ENCODE peak calls at places on chromosome 1, in seven cellular contexts. One of them, this sample, is unnamed.

GRCh38 chr1:59716551-59717231 is 98.1 kb upstream of the HOOK1 start:
- DNase-seq in pancreas: no peak
- DNase-seq in CD8-positive, alpha-beta T cell: no peak
- DNase-seq in Peyer's patch: no peak
- DNase-seq in CD8-positive, alpha-beta memory T cell: no peak
- DNase-seq in tibial nerve: no peak
- DNase-seq in lower lobe of right lung: no peak
- DNase-seq in this sample: no peak

GRCh38 chr1:96306809-96307208 is 414.8 kb upstream of the PTBP2 start:
- DNase-seq in pancreas: no peak
- DNase-seq in CD8-positive, alpha-beta T cell: no peak
- DNase-seq in Peyer's patch: no peak
- DNase-seq in CD8-positive, alpha-beta memory T cell: no peak
- DNase-seq in tibial nerve: no peak
- DNase-seq in lower lobe of right lung: no peak
- DNase-seq in this sample: no peak

GRCh38 chr1:100037665-100038400 is 68.0 kb downstream of the SLC35A3 start:
- DNase-seq in pancreas: peak
- DNase-seq in CD8-positive, alpha-beta T cell: peak
- DNase-seq in Peyer's patch: peak
- DNase-seq in CD8-positive, alpha-beta memory T cell: peak
- DNase-seq in tibial nerve: peak
- DNase-seq in lower lobe of right lung: peak
- DNase-seq in this sample: peak

GRCh38 chr1:181990730-181991129 is 70.8 kb downstream of the ZNF648 start:
- DNase-seq in pancreas: no peak
- DNase-seq in CD8-positive, alpha-beta T cell: no peak
- DNase-seq in Peyer's patch: no peak
- DNase-seq in CD8-positive, alpha-beta memory T cell: no peak
- DNase-seq in tibial nerve: no peak
- DNase-seq in lower lobe of right lung: no peak
- DNase-seq in this sample: no peak

GRCh38 chr1:90579212-90579802 is 137.8 kb downstream of the BARHL2 start:
- DNase-seq in pancreas: no peak
- DNase-seq in CD8-positive, alpha-beta T cell: no peak
- DNase-seq in Peyer's patch: no peak
- DNase-seq in CD8-positive, alpha-beta memory T cell: peak
- DNase-seq in tibial nerve: no peak
- DNase-seq in lower lobe of right lung: no peak
- DNase-seq in this sample: no peak

GRCh38 chr1:219459321-219460105 is 153.4 kb downstream of the ZC3H11B start:
- DNase-seq in pancreas: no peak
- DNase-seq in CD8-positive, alpha-beta T cell: no peak
- DNase-seq in Peyer's patch: no peak
- DNase-seq in CD8-positive, alpha-beta memory T cell: no peak
- DNase-seq in tibial nerve: no peak
- DNase-seq in lower lobe of right lung: no peak
- DNase-seq in this sample: no peak

GRCh38 chr1:66728021-66728420 is 24.2 kb upstream of the DYNLT5 start:
- DNase-seq in pancreas: no peak
- DNase-seq in CD8-positive, alpha-beta T cell: no peak
- DNase-seq in Peyer's patch: no peak
- DNase-seq in CD8-positive, alpha-beta memory T cell: no peak
- DNase-seq in tibial nerve: no peak
- DNase-seq in lower lobe of right lung: no peak
- DNase-seq in this sample: no peak

GRCh38 chr1:27111771-27112573 is 43.0 kb downstream of the SLC9A1 start:
- DNase-seq in pancreas: peak
- DNase-seq in CD8-positive, alpha-beta T cell: peak
- DNase-seq in Peyer's patch: peak
- DNase-seq in CD8-positive, alpha-beta memory T cell: peak
- DNase-seq in tibial nerve: peak
- DNase-seq in lower lobe of right lung: peak
- DNase-seq in this sample: no peak

GRCh38 chr1:88973520-88974137 is 18.8 kb downstream of the KYAT3 start:
- DNase-seq in pancreas: no peak
- DNase-seq in CD8-positive, alpha-beta T cell: no peak
- DNase-seq in Peyer's patch: no peak
- DNase-seq in CD8-positive, alpha-beta memory T cell: no peak
- DNase-seq in tibial nerve: no peak
- DNase-seq in lower lobe of right lung: no peak
- DNase-seq in this sample: no peak

GRCh38 chr1:64655861-64656260 is 89.0 kb upstream of the RAVER2 start:
- DNase-seq in pancreas: no peak
- DNase-seq in CD8-positive, alpha-beta T cell: no peak
- DNase-seq in Peyer's patch: no peak
- DNase-seq in CD8-positive, alpha-beta memory T cell: no peak
- DNase-seq in tibial nerve: no peak
- DNase-seq in lower lobe of right lung: no peak
- DNase-seq in this sample: no peak

GRCh38 chr1:51242546-51242945 is 6.5 kb downstream of the RNF11 start:
- DNase-seq in pancreas: no peak
- DNase-seq in CD8-positive, alpha-beta T cell: no peak
- DNase-seq in Peyer's patch: no peak
- DNase-seq in CD8-positive, alpha-beta memory T cell: no peak
- DNase-seq in tibial nerve: no peak
- DNase-seq in lower lobe of right lung: no peak
- DNase-seq in this sample: no peak

GRCh38 chr1:105894006-105894405 is 1162.5 kb upstream of the PRMT6 start:
- DNase-seq in pancreas: no peak
- DNase-seq in CD8-positive, alpha-beta T cell: no peak
- DNase-seq in Peyer's patch: no peak
- DNase-seq in CD8-positive, alpha-beta memory T cell: no peak
- DNase-seq in tibial nerve: no peak
- DNase-seq in lower lobe of right lung: no peak
- DNase-seq in this sample: no peak

GRCh38 chr1:32888677-32889420 is 2.6 kb downstream of the HPCA start:
- DNase-seq in pancreas: no peak
- DNase-seq in CD8-positive, alpha-beta T cell: no peak
- DNase-seq in Peyer's patch: peak
- DNase-seq in CD8-positive, alpha-beta memory T cell: no peak
- DNase-seq in tibial nerve: no peak
- DNase-seq in lower lobe of right lung: no peak
- DNase-seq in this sample: no peak

GRCh38 chr1:159756397-159756796 is 24.4 kb upstream of the DUSP23 start:
- DNase-seq in pancreas: no peak
- DNase-seq in CD8-positive, alpha-beta T cell: no peak
- DNase-seq in Peyer's patch: no peak
- DNase-seq in CD8-positive, alpha-beta memory T cell: no peak
- DNase-seq in tibial nerve: no peak
- DNase-seq in lower lobe of right lung: no peak
- DNase-seq in this sample: no peak

GRCh38 chr1:231027971-231028370 is 12.1 kb downstream of the FAM89A start:
- DNase-seq in pancreas: no peak
- DNase-seq in CD8-positive, alpha-beta T cell: no peak
- DNase-seq in Peyer's patch: no peak
- DNase-seq in CD8-positive, alpha-beta memory T cell: no peak
- DNase-seq in tibial nerve: no peak
- DNase-seq in lower lobe of right lung: no peak
- DNase-seq in this sample: no peak

GRCh38 chr1:167489581-167490340 is 28.6 kb downstream of the CD247 start:
- DNase-seq in pancreas: no peak
- DNase-seq in CD8-positive, alpha-beta T cell: peak
- DNase-seq in Peyer's patch: no peak
- DNase-seq in CD8-positive, alpha-beta memory T cell: peak
- DNase-seq in tibial nerve: no peak
- DNase-seq in lower lobe of right lung: no peak
- DNase-seq in this sample: no peak
- H3K27ac ChIP-seq in pancreas: no peak
- H3K27ac ChIP-seq in CD8-positive, alpha-beta T cell: peak
- H3K27ac ChIP-seq in Peyer's patch: peak
- H3K27ac ChIP-seq in CD8-positive, alpha-beta memory T cell: peak
- H3K27ac ChIP-seq in tibial nerve: no peak
- H3K27ac ChIP-seq in lower lobe of right lung: no peak
- H3K27ac ChIP-seq in this sample: no peak

GRCh38 chr1:156694563-156694962 is 10.8 kb downstream of the CRABP2 start:
- DNase-seq in pancreas: no peak
- DNase-seq in CD8-positive, alpha-beta T cell: no peak
- DNase-seq in Peyer's patch: no peak
- DNase-seq in CD8-positive, alpha-beta memory T cell: no peak
- DNase-seq in tibial nerve: no peak
- DNase-seq in lower lobe of right lung: no peak
- DNase-seq in this sample: no peak

GRCh38 chr1:156693858-156694562 is 11.4 kb downstream of the CRABP2 start:
- DNase-seq in pancreas: no peak
- DNase-seq in CD8-positive, alpha-beta T cell: no peak
- DNase-seq in Peyer's patch: no peak
- DNase-seq in CD8-positive, alpha-beta memory T cell: no peak
- DNase-seq in tibial nerve: no peak
- DNase-seq in lower lobe of right lung: no peak
- DNase-seq in this sample: no peak

GRCh38 chr1:156692409-156692957 is 12.9 kb downstream of the CRABP2 start:
- DNase-seq in pancreas: no peak
- DNase-seq in CD8-positive, alpha-beta T cell: no peak
- DNase-seq in Peyer's patch: peak
- DNase-seq in CD8-positive, alpha-beta memory T cell: no peak
- DNase-seq in tibial nerve: no peak
- DNase-seq in lower lobe of right lung: no peak
- DNase-seq in this sample: no peak

GRCh38 chr1:156691665-156692408 is 13.5 kb downstream of the CRABP2 start:
- DNase-seq in pancreas: no peak
- DNase-seq in CD8-positive, alpha-beta T cell: no peak
- DNase-seq in Peyer's patch: peak
- DNase-seq in CD8-positive, alpha-beta memory T cell: no peak
- DNase-seq in tibial nerve: no peak
- DNase-seq in lower lobe of right lung: no peak
- DNase-seq in this sample: no peak

DNA sequence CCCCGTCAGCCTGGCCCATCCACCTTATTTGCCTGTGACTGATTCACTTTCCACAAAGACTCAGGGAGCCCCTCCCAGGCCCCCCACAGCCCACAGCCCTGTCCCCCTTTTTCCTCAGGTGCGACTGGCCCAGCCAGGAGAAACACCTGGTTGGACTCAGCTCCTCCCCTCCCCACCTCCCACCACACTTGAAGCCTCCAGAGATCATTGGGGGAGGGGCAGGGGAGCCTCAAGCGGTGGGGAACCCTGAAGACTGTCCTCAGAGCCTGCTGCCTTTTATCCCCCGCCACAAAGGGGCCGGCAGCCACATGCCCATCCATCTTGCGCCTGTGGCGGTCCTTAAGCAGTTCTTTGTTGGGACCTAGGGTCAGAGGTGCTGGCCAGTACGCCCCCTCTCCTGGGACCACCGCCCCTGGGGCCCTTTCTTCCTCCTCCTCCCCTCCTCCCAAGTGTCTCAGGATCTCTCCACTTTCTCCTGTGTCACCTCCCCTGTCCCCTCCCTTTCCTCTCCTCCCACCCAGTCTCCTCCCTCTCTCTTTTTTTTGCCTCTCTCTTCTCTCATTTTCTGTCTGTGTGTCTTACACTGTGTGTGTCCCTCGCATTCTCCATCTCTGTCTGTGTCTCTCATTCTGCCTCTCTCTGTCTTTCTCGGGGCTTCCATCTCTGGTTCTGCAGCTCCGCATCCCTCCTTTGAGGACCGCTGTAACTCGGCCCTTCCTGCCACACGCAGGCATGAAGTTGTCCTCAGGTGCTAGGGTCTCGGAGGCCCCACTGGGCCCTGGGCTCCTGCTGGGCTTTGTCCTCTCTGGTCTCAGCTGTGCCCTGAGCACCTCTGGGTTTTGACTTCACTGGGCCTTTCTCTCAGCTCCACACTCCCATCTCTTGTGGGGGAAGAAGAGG is 12.2 kb downstream of the CRABP2 start:
- DNase-seq in pancreas: peak
- DNase-seq in CD8-positive, alpha-beta T cell: no peak
- DNase-seq in Peyer's patch: no peak
- DNase-seq in CD8-positive, alpha-beta memory T cell: peak
- DNase-seq in tibial nerve: no peak
- DNase-seq in lower lobe of right lung: peak
- DNase-seq in this sample: no peak
- H3K27ac ChIP-seq in pancreas: no peak
- H3K27ac ChIP-seq in CD8-positive, alpha-beta T cell: no peak
- H3K27ac ChIP-seq in Peyer's patch: no peak
- H3K27ac ChIP-seq in CD8-positive, alpha-beta memory T cell: peak
- H3K27ac ChIP-seq in tibial nerve: no peak
- H3K27ac ChIP-seq in lower lobe of right lung: no peak
- H3K27ac ChIP-seq in this sample: no peak

DNA sequence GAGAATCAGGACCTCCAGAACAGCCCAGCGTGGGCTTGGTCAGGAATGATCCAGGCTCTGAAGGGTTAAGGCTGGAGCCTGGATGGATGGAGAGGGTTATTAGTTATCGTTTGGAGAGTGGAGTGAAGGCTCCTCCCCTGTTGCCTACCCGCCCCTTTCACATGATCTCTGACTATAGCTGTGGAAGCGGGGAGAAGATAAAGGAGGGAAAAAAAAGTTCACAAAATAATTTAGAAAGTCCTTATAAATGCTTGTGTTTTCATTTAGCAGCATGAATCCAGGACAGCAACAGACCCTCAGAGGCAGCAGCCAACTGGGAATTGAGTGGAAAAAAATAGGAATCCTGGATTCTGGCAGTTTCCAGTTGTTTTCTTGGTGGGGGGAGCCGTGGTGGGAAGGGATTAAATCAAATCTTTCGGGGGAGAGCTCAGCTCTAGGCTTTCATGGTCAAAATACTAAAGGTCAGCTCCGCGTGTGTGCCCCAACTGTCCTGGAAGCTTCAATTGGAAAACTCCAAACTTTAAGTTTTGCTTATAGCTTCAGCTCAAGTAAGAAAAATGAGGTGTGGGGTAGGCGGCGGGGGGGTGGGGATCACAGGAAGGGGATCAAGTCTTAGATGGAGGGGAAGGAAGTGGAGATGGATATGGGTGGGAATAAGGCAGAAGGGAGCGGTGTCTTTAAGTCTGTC is 574 bp upstream of the DDR2 start:
- DNase-seq in pancreas: no peak
- DNase-seq in CD8-positive, alpha-beta T cell: no peak
- DNase-seq in Peyer's patch: no peak
- DNase-seq in CD8-positive, alpha-beta memory T cell: no peak
- DNase-seq in tibial nerve: no peak
- DNase-seq in lower lobe of right lung: no peak
- DNase-seq in this sample: no peak
- H3K27ac ChIP-seq in pancreas: no peak
- H3K27ac ChIP-seq in CD8-positive, alpha-beta T cell: no peak
- H3K27ac ChIP-seq in Peyer's patch: peak
- H3K27ac ChIP-seq in CD8-positive, alpha-beta memory T cell: no peak
- H3K27ac ChIP-seq in tibial nerve: peak
- H3K27ac ChIP-seq in lower lobe of right lung: peak
- H3K27ac ChIP-seq in this sample: peak

DNA sequence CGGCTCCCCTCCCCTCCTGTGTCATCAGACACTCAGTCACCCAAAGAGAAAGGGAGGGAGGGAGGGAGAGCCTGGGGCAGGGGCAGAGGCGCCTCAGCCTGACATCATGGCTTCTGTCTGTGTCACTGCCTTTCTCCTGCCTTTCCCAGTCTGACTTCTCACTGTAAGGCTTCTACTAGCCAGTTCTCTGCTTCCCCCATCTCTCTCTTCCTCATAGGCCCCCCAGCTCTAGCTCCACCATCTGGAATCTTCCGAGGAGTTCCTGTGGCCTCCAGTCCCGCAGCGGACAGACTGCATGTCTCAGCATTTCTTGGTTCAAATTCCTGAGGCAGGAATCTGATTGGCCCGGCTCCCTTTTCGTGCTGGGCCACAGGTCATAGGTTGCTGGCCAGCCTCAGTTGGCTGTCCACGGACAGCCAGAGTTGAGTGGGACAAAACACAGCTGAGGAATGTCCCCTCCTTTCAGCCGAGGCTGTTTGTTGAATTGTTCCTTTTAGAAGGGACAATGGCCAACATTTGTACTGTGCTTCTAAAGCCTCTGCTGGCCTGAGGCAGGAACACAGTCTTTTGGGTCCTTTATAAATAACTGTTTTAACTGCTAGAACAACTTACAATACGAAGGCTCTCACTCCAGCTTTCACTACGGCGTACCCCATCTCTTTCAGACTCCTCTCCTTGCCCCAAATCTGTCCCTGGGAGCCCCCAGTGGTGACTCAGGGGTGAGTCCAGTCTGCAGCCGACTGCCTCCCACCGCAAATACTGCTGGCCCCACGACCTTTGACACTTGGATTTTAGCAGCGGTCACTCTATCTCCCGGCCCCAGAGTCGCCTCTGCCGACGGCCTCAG is 18.8 kb upstream of the KANK4 start:
- DNase-seq in pancreas: no peak
- DNase-seq in CD8-positive, alpha-beta T cell: no peak
- DNase-seq in Peyer's patch: no peak
- DNase-seq in CD8-positive, alpha-beta memory T cell: no peak
- DNase-seq in tibial nerve: no peak
- DNase-seq in lower lobe of right lung: no peak
- DNase-seq in this sample: no peak
- H3K27ac ChIP-seq in pancreas: no peak
- H3K27ac ChIP-seq in CD8-positive, alpha-beta T cell: no peak
- H3K27ac ChIP-seq in Peyer's patch: no peak
- H3K27ac ChIP-seq in CD8-positive, alpha-beta memory T cell: no peak
- H3K27ac ChIP-seq in tibial nerve: peak
- H3K27ac ChIP-seq in lower lobe of right lung: peak
- H3K27ac ChIP-seq in this sample: peak

This sample was measured in caudate nucleus.